ENCODE peak calls at places on chromosomes 4 and X, in seven cellular contexts. X is fibroblast of pulmonary artery, T is lower leg skin, Q is WERI-Rb-1, V is ovary, C is testis, O is GM23248. M is an unnamed sample.

GRCh38 chrX:20593836-20594235 is 327.1 kb upstream of the RPS6KA3 start:
- DNase-seq in X (no peak), T (no peak), Q (no peak), V (no peak), C (no peak), O (no peak), M (no peak)

GRCh38 chr4:134313591-134313990 is 112.0 kb upstream of the PABPC4L start:
- DNase-seq in X (no peak), T (no peak), Q (no peak), V (no peak), C (no peak), O (no peak), M (no peak)

GRCh38 chr4:73499996-73500765 is 18.6 kb downstream of the AFM start:
- DNase-seq in X (peak; percentile 18), T (no peak), Q (no peak), V (no peak), C (no peak), O (peak; percentile 2), M (no peak)

GRCh38 chr4:27338530-27338929 is 477.9 kb downstream of the STIM2 start:
- DNase-seq in X (no peak), T (no peak), Q (no peak), V (no peak), C (no peak), O (no peak), M (no peak)

GRCh38 chrX:12439396-12439795 is 301.1 kb downstream of the FRMPD4 start:
- DNase-seq in X (no peak), T (no peak), Q (no peak), V (no peak), C (no peak), O (no peak), M (no peak)

GRCh38 chr4:140344621-140345020 is 28.8 kb upstream of the SCOC start:
- DNase-seq in X (no peak), T (no peak), Q (no peak), V (no peak), C (no peak), O (no peak), M (no peak)

GRCh38 chrX:111254896-111255693 is 15.2 kb downstream of the CAPN6 start:
- DNase-seq in X (no peak), T (no peak), Q (no peak), V (no peak), C (no peak), O (no peak), M (no peak)

GRCh38 chr4:168797176-168797575 is 212.9 kb downstream of the CBR4 start:
- DNase-seq in X (peak; percentile 90), T (no peak), Q (no peak), V (no peak), C (no peak), O (peak; percentile 79), M (peak; percentile 79)

GRCh38 chr4:128475597-128475996 is 188.0 kb upstream of the PGRMC2 start:
- DNase-seq in X (no peak), T (no peak), Q (no peak), V (no peak), C (no peak), O (no peak), M (no peak)

GRCh38 chr4:106240699-106241098 is 75.3 kb downstream of the TBCK start:
- DNase-seq in X (no peak), T (no peak), Q (no peak), V (no peak), C (no peak), O (no peak), M (no peak)

GRCh38 chrX:34300871-34301270 is 168.8 kb upstream of the FAM47A start:
- DNase-seq in X (peak; percentile 65), T (no peak), Q (peak; percentile 50), V (no peak), C (peak; percentile 28), O (peak; percentile 28), M (peak; percentile 8)

GRCh38 chrX:12583543-12583942 is 207.7 kb upstream of the PRPS2 start:
- DNase-seq in X (no peak), T (no peak), Q (peak; percentile 7), V (no peak), C (peak; percentile 12), O (no peak), M (no peak)

GRCh38 chr4:22091906-22092305 is 143.3 kb upstream of the KCNIP4 start:
- DNase-seq in X (no peak), T (no peak), Q (peak; percentile 45), V (no peak), C (no peak), O (no peak), M (no peak)

GRCh38 chrX:10011261-10011931 is 44.2 kb downstream of the CLDN34 start:
- DNase-seq in X (peak; percentile 84), T (peak; percentile 52), Q (no peak), V (no peak), C (no peak), O (no peak), M (no peak)

GRCh38 chr4:7255488-7255881 is 63.1 kb downstream of the SORCS2 start:
- DNase-seq in X (no peak), T (no peak), Q (peak; percentile 95), V (no peak), C (no peak), O (no peak), M (no peak)

DNA sequence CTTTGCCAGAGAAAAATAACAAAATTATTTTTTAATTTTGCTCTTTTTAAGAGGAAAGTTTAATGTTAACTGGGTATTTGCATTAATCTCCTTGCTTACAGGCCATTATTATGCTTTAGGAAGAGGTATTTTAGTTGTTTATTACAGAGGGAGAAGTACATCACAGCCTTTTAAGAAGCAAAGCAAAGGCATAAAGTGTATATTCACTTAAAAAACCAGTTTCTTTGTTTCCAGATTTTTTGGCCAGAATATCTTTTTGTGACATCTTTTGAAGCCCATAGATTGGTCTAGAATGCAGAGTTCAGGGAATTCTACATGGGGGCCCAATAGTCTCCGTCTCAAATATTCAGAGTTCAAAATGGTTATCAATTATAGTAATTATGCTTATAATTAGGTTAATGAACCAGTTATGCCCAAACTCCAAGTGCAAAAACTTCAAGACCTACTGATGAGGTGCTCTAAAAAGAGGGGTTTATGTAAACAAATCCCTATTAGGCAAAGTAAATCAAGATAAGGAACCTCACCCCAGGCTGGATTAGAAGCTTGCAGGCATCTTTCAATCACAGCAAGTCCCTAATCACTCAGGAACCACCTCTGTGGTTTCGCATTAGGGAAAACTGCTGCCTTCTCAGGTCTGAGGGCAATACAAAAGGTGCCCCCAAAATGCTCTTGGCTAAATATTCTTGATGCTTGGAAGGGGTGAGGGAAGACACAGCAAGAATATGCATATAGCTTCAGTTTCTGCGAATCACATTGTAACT is 1.4 kb downstream of the CXXC4 start:
- DNase-seq in X (no peak), T (no peak), Q (peak; percentile 66), V (no peak), C (no peak), O (no peak), M (no peak)
- H3K4me3 ChIP-seq in X (no peak overlapping the region), T (no peak overlapping the region), Q (peak overlapping the region; percentile 82), V (no peak overlapping the region), C (no peak overlapping the region), O (no peak overlapping the region), M (no peak overlapping the region)

DNA sequence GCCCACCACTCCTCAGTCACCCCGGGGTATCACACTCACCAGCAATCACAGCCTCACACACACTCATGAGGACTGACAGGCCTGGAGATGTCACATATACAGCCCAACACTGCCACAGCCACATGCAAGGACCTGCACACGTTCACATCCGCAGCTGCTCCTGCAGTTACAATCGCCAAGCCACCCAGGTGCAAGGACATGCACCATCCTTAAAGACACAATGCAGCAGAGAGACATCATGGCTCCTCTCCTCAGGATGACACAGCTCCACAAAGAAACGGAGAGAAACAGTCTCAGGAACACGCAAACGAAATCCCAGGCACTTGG is 1.1 kb downstream of the PCSK1N start:
- DNase-seq in X (no peak), T (no peak), Q (no peak), V (no peak), C (no peak), O (no peak), M (no peak)
- H3K4me3 ChIP-seq in X (no peak overlapping the region), T (no peak overlapping the region), Q (peak overlapping the region; percentile 48), V (no peak overlapping the region), C (no peak overlapping the region), O (no peak overlapping the region), M (no peak overlapping the region)

GRCh38 chr4:40570348-40571077 is 59.2 kb downstream of the RBM47 start:
- DNase-seq in X (no peak), T (no peak), Q (no peak), V (no peak), C (no peak), O (no peak), M (no peak)

GRCh38 chr4:40575846-40576245 is 53.8 kb downstream of the RBM47 start:
- DNase-seq in X (no peak), T (no peak), Q (no peak), V (no peak), C (no peak), O (no peak), M (no peak)

GRCh38 chr4:40573593-40574311 is 55.9 kb downstream of the RBM47 start:
- DNase-seq in X (peak; percentile 41), T (no peak), Q (no peak), V (no peak), C (no peak), O (no peak), M (no peak)

GRCh38 chr4:40571208-40571607 is 58.5 kb downstream of the RBM47 start:
- DNase-seq in X (no peak), T (no peak), Q (no peak), V (no peak), C (no peak), O (no peak), M (no peak)

DNA sequence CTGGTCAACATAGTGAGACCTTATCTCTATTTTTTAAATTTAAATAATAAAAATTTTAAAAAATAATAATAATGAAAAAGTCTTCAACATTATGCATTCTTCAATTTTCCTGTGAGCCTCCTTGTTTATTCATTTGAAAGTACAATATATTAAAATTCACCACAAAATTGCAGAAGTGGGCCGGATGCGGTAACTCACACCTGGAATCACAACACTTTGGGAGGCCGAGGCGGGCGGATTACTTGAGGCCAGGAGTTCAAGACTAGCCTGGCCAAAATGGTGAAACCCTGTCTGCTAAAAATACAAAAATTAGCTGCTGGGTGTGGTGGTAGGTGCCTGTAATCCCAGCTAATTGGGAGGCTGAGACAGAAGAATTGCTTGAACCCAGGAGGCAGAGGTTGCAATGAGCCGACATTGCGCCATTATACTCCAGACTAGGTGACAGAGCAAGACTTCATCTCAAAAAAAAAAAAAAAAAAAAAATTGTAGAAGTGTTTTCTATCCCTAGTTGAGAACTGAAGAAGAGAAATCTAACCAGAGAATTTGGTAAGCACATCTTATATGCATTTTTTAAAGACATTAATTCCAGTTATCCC is 56.9 kb downstream of the RBM47 start:
- DNase-seq in X (no peak), T (no peak), Q (no peak), V (no peak), C (no peak), O (no peak), M (no peak)
- H3K4me3 ChIP-seq in X (no peak overlapping the region), T (no peak overlapping the region), Q (no peak overlapping the region), V (no peak overlapping the region), C (no peak overlapping the region), O (no peak overlapping the region), M (no peak overlapping the region)

DNA sequence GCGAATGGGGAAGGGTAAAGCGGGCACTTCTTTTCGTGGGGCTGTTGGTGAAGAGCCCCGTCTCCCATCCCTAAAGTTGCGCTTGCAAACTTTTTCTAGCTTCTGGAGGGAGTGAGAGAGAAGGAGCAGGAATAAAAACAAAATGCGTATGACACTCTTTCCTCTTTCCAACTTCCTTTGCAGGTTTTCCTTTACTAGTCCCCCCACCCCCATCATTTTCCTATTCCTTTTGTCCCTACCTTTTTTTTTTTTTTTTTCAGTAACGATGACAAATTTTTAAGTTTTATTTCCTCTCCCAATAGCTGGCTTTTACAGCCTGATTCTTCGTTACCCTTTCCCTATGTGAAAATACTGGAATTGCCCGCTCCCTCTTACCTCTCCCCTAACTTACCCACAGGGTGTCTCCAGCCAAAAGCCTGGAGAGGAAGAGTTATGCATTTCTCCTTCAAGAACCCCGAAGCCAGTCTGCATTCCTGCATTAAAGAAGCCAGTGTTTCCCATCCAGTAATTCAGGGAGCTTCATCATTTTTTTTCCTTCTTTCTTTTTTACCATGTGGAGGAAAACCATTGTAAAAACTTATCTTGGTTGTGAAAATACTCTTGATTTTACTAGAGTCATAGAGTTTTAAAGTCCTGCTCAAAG is 647 bp upstream of the ARSJ start:
- DNase-seq in X (peak; percentile 49), T (no peak), Q (no peak), V (no peak), C (no peak), O (peak; percentile 34), M (peak; percentile 69)
- H3K4me3 ChIP-seq in X (peak overlapping the region; percentile 85), T (peak overlapping the region; percentile 50), Q (peak overlapping the region; percentile 49), V (peak overlapping the region; percentile 50), C (peak overlapping the region; percentile 75), O (peak overlapping the region; percentile 89), M (peak overlapping the region; percentile 72)

M was measured in foreskin fibroblast.